ENCODE peak calls at places on chromosomes 12 and 14, in six cellular contexts. Q, N, F, J, S and D are unnamed samples.

GRCh38 chr14:93011650-93012317 is 88.8 kb downstream of the CHGA start:
- DNase-seq in Q (peak; percentile 57), N (peak; percentile 71), F (no peak), J (no peak), S (no peak), D (no peak)

GRCh38 chr12:5088586-5089264 is 45.0 kb downstream of the KCNA5 start:
- DNase-seq in Q (peak; percentile 68), N (no peak), F (no peak), J (no peak), S (no peak), D (no peak)

GRCh38 chr14:70700955-70701354 is 59.2 kb downstream of the TTC9 start:
- DNase-seq in Q (peak; percentile 45), N (no peak), F (no peak), J (no peak), S (no peak), D (no peak)

GRCh38 chr12:89348894-89349669 is 3.2 kb downstream of the DUSP6 start:
- DNase-seq in Q (no peak), N (no peak), F (no peak), J (no peak), S (no peak), D (no peak)

GRCh38 chr12:115155665-115156645 is 472.0 kb upstream of the TBX3 start:
- DNase-seq in Q (no peak), N (no peak), F (no peak), J (no peak), S (no peak), D (no peak)

GRCh38 chr12:117100251-117100650 is 1.0 kb upstream of the TESC start:
- DNase-seq in Q (no peak), N (no peak), F (no peak), J (no peak), S (no peak), D (no peak)

GRCh38 chr12:108697905-108698304 is 33.4 kb downstream of the CORO1C start:
- DNase-seq in Q (no peak), N (peak; percentile 22), F (no peak), J (no peak), S (no peak), D (no peak)

GRCh38 chr14:95875831-95876768 is 532 bp upstream of the TUNAR start:
- DNase-seq in Q (no peak), N (peak; percentile 40), F (no peak), J (no peak), S (no peak), D (no peak)

GRCh38 chr12:5197127-5197526 is 153.4 kb downstream of the KCNA5 start:
- DNase-seq in Q (no peak), N (no peak), F (no peak), J (no peak), S (no peak), D (no peak)

GRCh38 chr14:65479386-65479785 is 66.9 kb downstream of the FUT8 start:
- DNase-seq in Q (no peak), N (no peak), F (no peak), J (no peak), S (no peak), D (no peak)

GRCh38 chr12:40325349-40325960 is 100.7 kb downstream of the LRRK2 start:
- DNase-seq in Q (no peak), N (peak; percentile 83), F (no peak), J (peak; percentile 51), S (no peak), D (peak; percentile 78)

GRCh38 chr12:133233006-133233405 is 2.7 kb downstream of the ANHX start:
- DNase-seq in Q (no peak), N (no peak), F (no peak), J (no peak), S (no peak), D (peak; percentile 10)

GRCh38 chr14:103045387-103045869 is 11.9 kb downstream of the CDC42BPB start:
- DNase-seq in Q (no peak), N (no peak), F (no peak), J (peak; percentile 40), S (no peak), D (peak; percentile 62)

GRCh38 chr14:35883677-35884293 is 57.6 kb downstream of the BRMS1L start:
- DNase-seq in Q (no peak), N (peak; percentile 36), F (no peak), J (no peak), S (no peak), D (peak; percentile 81)

GRCh38 chr14:69528930-69529329 is 44.4 kb downstream of the PLEKHD1 start:
- DNase-seq in Q (no peak), N (no peak), F (no peak), J (no peak), S (no peak), D (no peak)

GRCh38 chr14:93033983-93034670 is 81.6 kb downstream of the ITPK1 start:
- DNase-seq in Q (no peak), N (no peak), F (peak; percentile 65), J (peak; percentile 77), S (no peak), D (peak; percentile 76)

GRCh38 chr12:101780599-101780998 is 41.3 kb upstream of the SYCP3 start:
- DNase-seq in Q (no peak), N (no peak), F (no peak), J (peak; percentile 5), S (no peak), D (peak; percentile 61)

GRCh38 chr12:10613334-10614055 is at the start of gene MAGOHB:
- DNase-seq in Q (peak; percentile 99), N (peak; percentile 90), F (peak; percentile 99), J (peak; percentile 85), S (peak; percentile 95), D (peak; percentile 99)

GRCh38 chr12:122726056-122726558 is 4.5 kb downstream of the HCAR1 start:
- DNase-seq in Q (no peak), N (no peak), F (peak; percentile 27), J (peak; percentile 16), S (no peak), D (peak; percentile 61)

GRCh38 chr14:87131879-87132278 is 861.1 kb downstream of the GALC start:
- DNase-seq in Q (no peak), N (peak; percentile 73), F (no peak), J (no peak), S (no peak), D (peak; percentile 98)

GRCh38 chr12:45762185-45763110 is 32.9 kb downstream of the ARID2 start:
- DNase-seq in Q (no peak), N (peak; percentile 57), F (no peak), J (peak; percentile 13), S (no peak), D (peak; percentile 75)

GRCh38 chr12:116813271-116814041 is 67.8 kb downstream of the HRK start:
- DNase-seq in Q (no peak), N (no peak), F (no peak), J (no peak), S (no peak), D (no peak)

GRCh38 chr12:95658386-95658785 is 107.1 kb upstream of the USP44 start:
- DNase-seq in Q (no peak), N (no peak), F (no peak), J (no peak), S (no peak), D (no peak)

GRCh38 chr14:32593290-32593942 is 264.3 kb downstream of the AKAP6 start:
- DNase-seq in Q (no peak), N (no peak), F (no peak), J (no peak), S (no peak), D (no peak)

GRCh38 chr12:90514325-90514724 is 440.7 kb downstream of the CCER1 start:
- DNase-seq in Q (no peak), N (no peak), F (no peak), J (no peak), S (no peak), D (no peak)

GRCh38 chr14:71497645-71498086 is 434.6 kb upstream of the RGS6 start:
- DNase-seq in Q (no peak), N (peak; percentile 92), F (no peak), J (no peak), S (no peak), D (no peak)

GRCh38 chr14:55869397-55870049 is 248.7 kb upstream of the PELI2 start:
- DNase-seq in Q (no peak), N (no peak), F (no peak), J (no peak), S (no peak), D (no peak)

GRCh38 chr12:102879144-102879763 is 37.8 kb downstream of the PAH start:
- DNase-seq in Q (no peak), N (peak; percentile 43), F (no peak), J (peak; percentile 20), S (peak; percentile 8), D (peak; percentile 87)

GRCh38 chr12:128524439-128524838 is 257.5 kb downstream of the TMEM132C start:
- DNase-seq in Q (no peak), N (no peak), F (no peak), J (no peak), S (no peak), D (no peak)

GRCh38 chr14:57848353-57848752 is 17.5 kb downstream of the SLC35F4 start:
- DNase-seq in Q (no peak), N (no peak), F (no peak), J (no peak), S (no peak), D (no peak)

GRCh38 chr12:82475211-82475610 is 116.9 kb downstream of the METTL25 start:
- DNase-seq in Q (no peak), N (no peak), F (no peak), J (no peak), S (no peak), D (no peak)